ENCODE peak calls at places on chromosomes 3 and 15, in four cellular contexts. F is HepG2, L is K562, A is GM12878. Q is an unnamed sample.

GRCh38 chr3:150069633-150070032 is 98.9 kb upstream of the PFN2 start:
- DNase-seq in A (no peak), L (no peak), F (no peak), Q (no peak)

GRCh38 chr3:149269687-149270086 is 48.1 kb upstream of the CP start:
- DNase-seq in F (no peak), L (no peak), A (no peak), Q (no peak)

GRCh38 chr3:125004196-125004595 is 51.6 kb downstream of the HEG1 start:
- DNase-seq in A (no peak), F (no peak), L (no peak), Q (no peak)

GRCh38 chr15:76340802-76341365 is 4.3 kb downstream of the ISL2 start:
- DNase-seq in A (no peak), L (no peak), F (no peak), Q (no peak)

GRCh38 chr3:37816271-37816670 is 45.4 kb upstream of the CTDSPL start:
- DNase-seq in F (no peak), A (no peak), L (no peak), Q (no peak)

GRCh38 chr3:170631755-170632488 is 46.0 kb upstream of the SLC7A14 start:
- DNase-seq in L (no peak), A (no peak), F (no peak), Q (no peak)

GRCh38 chr15:58136731-58137130 is 1.4 kb upstream of the AQP9 start:
- DNase-seq in A (no peak), F (no peak), L (no peak), Q (no peak)

GRCh38 chr15:71060983-71061382 is 54.3 kb upstream of the THSD4 start:
- DNase-seq in L (no peak), A (no peak), F (no peak), Q (no peak)

GRCh38 chr3:107143206-107143605 is 234.0 kb upstream of the CCDC54 start:
- DNase-seq in A (no peak), F (no peak), L (no peak), Q (no peak)

GRCh38 chr3:87260270-87260669 is 16.1 kb downstream of the POU1F1 start:
- DNase-seq in A (no peak), F (peak; percentile 39), L (peak; percentile 8), Q (peak; percentile 54)

GRCh38 chr3:108970561-108970960 is 16.9 kb upstream of the GUCA1C start:
- DNase-seq in L (no peak), A (no peak), F (no peak), Q (no peak)

GRCh38 chr15:90845201-90845949 is 23.0 kb upstream of the FURIN start:
- DNase-seq in L (peak; percentile 49), A (peak; percentile 50), F (no peak), Q (no peak)

GRCh38 chr3:99678023-99678422 is 39.6 kb downstream of the COL8A1 start:
- DNase-seq in A (no peak), L (no peak), F (no peak), Q (no peak)

DNA sequence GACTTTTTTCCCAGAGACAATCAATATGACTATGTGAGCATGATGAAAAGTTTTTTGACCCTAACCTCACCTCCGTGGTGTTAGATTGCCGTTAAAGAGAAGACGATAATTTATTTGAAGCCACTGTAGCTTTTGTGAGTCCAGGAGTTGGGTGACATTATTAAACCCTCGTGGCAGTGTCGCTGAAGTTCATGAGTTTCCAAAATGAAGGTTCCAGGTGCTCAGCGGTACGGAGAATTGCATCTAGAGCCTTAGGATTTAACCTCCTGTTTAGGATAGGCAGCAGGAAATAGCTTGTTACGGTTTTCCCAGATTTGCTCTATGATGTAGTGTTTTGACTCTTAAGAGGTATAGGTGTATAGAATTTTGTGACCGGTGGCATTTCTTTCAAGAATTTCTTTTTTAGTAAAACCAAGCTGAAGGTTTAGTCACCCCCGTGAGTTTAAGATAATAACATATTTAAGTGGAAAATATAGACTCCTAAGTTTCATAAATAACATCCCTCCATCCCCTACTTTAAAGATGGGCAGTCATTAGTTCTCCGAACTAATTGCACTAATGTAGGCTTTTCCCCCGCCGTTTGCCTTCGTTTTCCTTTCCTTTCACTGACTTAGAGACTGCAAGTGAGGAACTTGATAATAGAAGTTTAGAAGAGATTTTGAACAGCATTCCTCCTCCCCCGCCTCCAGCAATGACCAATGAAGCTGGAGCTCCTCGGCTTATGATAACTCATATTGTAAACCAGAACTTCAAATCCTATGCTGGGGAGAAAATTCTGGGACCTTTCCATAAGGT is 2.0 kb downstream of the SMC4 start:
- DNase-seq in L (no peak), A (no peak), F (peak; percentile 29), Q (no peak)
- TF ChIP-seq CBFB in L (no peak), A (no peak), F (no peak), Q (no peak)

GRCh38 chr3:187618732-187619131 is 51.5 kb downstream of the SST start:
- DNase-seq in L (no peak), A (no peak), F (no peak), Q (no peak)

GRCh38 chr3:187619461-187619860 is 50.7 kb downstream of the SST start:
- DNase-seq in F (no peak), L (no peak), A (no peak), Q (no peak)

GRCh38 chr3:187615630-187616029 is 54.6 kb downstream of the SST start:
- DNase-seq in A (no peak), F (no peak), L (no peak), Q (no peak)

GRCh38 chr3:187613557-187613956 is 56.6 kb downstream of the SST start:
- DNase-seq in A (no peak), L (no peak), F (no peak), Q (no peak)

DNA sequence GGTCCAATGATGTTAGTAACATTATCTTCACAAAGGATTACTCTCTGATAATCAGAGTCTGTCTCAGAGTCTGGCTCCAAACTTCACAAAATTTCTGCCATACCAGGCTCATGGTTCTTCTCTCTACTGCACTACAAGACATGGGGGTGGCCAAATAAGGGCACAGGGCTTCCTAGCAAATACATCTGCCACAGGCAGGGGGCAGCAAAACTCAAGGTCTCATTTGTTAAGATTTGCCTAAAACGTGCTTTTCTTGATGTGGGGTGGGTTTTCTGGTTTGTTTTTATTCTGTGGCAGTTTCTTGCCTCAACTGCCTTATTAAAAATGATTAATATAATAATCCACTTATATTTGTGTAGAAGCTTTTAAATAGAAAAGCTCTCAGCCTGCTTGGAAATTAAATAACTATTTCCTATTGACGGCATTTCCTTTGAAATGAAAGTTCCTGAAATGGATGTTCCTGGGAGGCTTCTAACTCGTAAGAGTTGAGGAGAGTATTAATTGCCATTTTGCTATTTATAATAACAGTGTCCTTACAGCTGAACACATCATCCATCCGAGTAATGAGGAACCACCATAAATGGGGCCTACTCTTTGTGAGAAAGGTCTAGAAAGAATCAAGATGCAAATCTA is 53.8 kb downstream of the SST start:
- DNase-seq in L (peak; percentile 47), A (no peak), F (peak; percentile 35), Q (peak; percentile 62)
- TF ChIP-seq ATF2 in L (no peak), A (no peak), F (no peak), Q (no peak)

GRCh38 chr15:74954515-74954914 is 2.1 kb downstream of the RPP25 start:
- DNase-seq in L (peak; percentile 86), F (no peak), A (no peak), Q (no peak)
- TF ChIP-seq CBFB in L (no peak), F (no peak), A (no peak), Q (no peak)

DNA sequence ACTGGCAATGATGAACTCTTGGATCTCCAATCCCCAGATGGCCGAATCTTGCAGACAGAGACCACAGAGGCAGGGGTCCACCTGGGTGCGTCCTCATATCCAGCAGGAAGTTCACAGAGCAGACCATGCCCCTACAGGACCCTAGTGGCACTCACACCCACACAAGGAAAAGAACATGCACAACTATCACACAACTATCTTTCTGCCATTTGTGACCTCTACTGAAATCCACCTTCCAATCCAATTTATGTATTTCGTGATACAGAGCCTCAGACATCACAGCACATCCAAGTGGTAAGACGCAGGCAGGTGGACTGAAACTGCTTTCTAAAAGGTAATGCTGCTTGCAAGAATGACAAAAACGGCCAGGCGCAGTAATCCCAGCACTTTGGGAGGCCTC is 44.6 kb upstream of the SPATA12 start:
- DNase-seq in A (no peak), F (no peak), L (no peak), Q (no peak)
- TF ChIP-seq ATF2 in A (no peak), F (no peak), L (no peak), Q (no peak)

DNA sequence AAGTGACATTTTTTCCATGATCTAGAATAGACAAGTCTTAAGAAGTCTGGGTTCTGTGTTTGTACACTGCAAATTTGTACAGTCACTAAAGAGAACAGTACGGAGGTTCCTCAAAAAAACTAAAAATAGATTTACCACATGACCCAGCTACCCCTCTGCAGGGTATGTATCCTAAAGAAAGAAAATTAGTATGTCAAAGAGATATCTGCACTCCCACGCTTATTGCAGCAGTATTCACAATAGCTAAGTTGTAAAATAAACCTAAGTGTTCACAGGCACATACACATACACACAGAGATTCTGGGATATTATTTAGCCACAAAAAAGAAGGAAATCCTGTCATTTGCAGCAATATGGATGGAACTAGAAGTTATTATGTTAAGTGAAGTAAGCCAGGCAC is 120.4 kb downstream of the ZIC1 start:
- DNase-seq in L (no peak), A (no peak), F (no peak), Q (no peak)
- TF ChIP-seq CBFB in L (no peak), A (no peak), F (no peak), Q (no peak)

GRCh38 chr3:72951259-72951722 is 45.3 kb upstream of the PPP4R2 start:
- DNase-seq in L (no peak), A (peak; percentile 44), F (no peak), Q (no peak)
- TF ChIP-seq ATF2 in L (no peak), A (no peak), F (no peak), Q (no peak)